ENCODE peak calls at places on chromosomes 3 and 15, in six cellular contexts. H is NB4, N is breast epithelium, P is tibial nerve, B is A549, I is Peyer's patch. M is an unnamed sample.
A peak's percentile ranks its signal among the peaks of the same experiment; 100 is the strongest.

GRCh38 chr3:29759443-29760033 is 478.7 kb downstream of the RBMS3 start:
- DNase-seq in H (no peak), N (no peak), P (no peak), B (no peak), I (no peak), M (no peak)

GRCh38 chr3:144054766-144055165 is 83.1 kb downstream of the DIPK2A start:
- DNase-seq in H (no peak), N (no peak), P (no peak), B (no peak), I (no peak), M (no peak)

GRCh38 chr3:127216415-127217261 is 23.7 kb downstream of the PRR23E start:
- DNase-seq in H (no peak), N (no peak), P (no peak), B (no peak), I (no peak), M (no peak)

GRCh38 chr3:108127301-108127988 is 36.6 kb upstream of the CD47 start:
- DNase-seq in H (peak; percentile 31), N (no peak), P (no peak), B (no peak), I (peak; percentile 75), M (no peak)

GRCh38 chr3:61564405-61565059 is 3.2 kb downstream of the PTPRG start:
- DNase-seq in H (no peak), N (peak; percentile 61), P (peak; percentile 81), B (no peak), I (no peak), M (peak; percentile 82)

GRCh38 chr3:177452487-177452886 is 255.2 kb upstream of the TBL1XR1 start:
- DNase-seq in H (peak; percentile 43), N (peak; percentile 33), P (no peak), B (no peak), I (no peak), M (no peak)

GRCh38 chr3:71584216-71585061 is 911 bp upstream of the FOXP1 start:
- DNase-seq in H (peak; percentile 82), N (peak; percentile 45), P (peak; percentile 49), B (no peak), I (peak; percentile 40), M (peak; percentile 63)

GRCh38 chr3:178291555-178291954 is 244.7 kb upstream of the KCNMB2 start:
- DNase-seq in H (no peak), N (no peak), P (no peak), B (no peak), I (no peak), M (no peak)

GRCh38 chr15:63221346-63221745 is 31.9 kb downstream of the RAB8B start:
- DNase-seq in H (no peak), N (no peak), P (no peak), B (no peak), I (no peak), M (peak; percentile 62)

GRCh38 chr15:30953731-30954378 is 37.6 kb downstream of the MTMR10 start:
- DNase-seq in H (peak; percentile 84), N (no peak), P (no peak), B (peak; percentile 93), I (no peak), M (no peak)

GRCh38 chr15:39227001-39227400 is 353.9 kb upstream of the THBS1 start:
- DNase-seq in H (no peak), N (no peak), P (no peak), B (no peak), I (no peak), M (no peak)

GRCh38 chr3:100492810-100493140 is 356 bp downstream of the TMEM45A start:
- DNase-seq in H (no peak), N (no peak), P (no peak), B (no peak), I (no peak), M (no peak)

GRCh38 chr3:100486808-100487207 is 5.6 kb upstream of the TMEM45A start:
- DNase-seq in H (no peak), N (no peak), P (no peak), B (no peak), I (no peak), M (no peak)

GRCh38 chr3:100496711-100497261 is 4.4 kb downstream of the TMEM45A start:
- DNase-seq in H (no peak), N (no peak), P (no peak), B (no peak), I (no peak), M (no peak)

GRCh38 chr3:100489118-100489517 is 3.3 kb upstream of the TMEM45A start:
- DNase-seq in H (no peak), N (no peak), P (no peak), B (no peak), I (no peak), M (no peak)

DNA sequence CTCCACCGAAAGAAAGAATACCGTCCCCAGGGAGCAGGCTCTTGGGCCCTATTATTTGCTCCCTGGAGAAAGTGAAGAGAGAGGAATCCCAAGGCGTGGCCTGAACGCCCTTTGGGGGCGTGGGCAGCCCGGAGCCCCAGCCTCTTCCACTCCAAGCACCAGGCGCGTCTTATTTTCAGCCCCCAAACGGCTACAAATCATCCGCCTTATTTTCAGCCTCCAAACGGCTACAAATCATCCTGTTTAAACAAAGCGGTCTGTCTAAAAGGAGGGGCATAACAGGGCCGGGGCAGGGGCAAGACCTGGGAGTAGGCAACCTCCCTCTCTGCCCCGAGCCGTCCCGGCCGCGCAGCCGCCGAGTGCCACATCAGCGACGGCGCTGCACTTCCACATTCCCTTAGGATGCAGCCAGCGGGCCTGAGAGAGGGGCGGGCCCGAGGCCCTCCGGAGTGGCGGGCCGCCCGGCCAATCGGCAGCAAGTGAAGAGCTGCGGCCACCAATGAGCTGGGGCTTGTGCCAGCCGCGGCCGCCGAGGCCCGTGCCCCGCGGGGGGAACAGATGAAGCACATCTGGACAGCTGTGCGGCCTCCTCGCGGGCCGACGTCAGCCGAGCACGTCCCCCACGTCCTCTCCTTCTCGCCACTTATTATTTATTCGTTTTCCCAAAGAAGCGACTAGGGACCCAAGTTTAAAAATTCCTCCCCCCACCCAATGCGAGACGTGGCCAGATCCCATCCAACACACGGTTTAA is at the start of gene TMEM45A:
- DNase-seq in H (peak; percentile 87), N (peak; percentile 91), P (peak; percentile 96), B (peak; percentile 95), I (peak; percentile 86), M (peak; percentile 98)
- TF ChIP-seq POLR2A in H (no peak), N (no peak), P (no peak), B (peak; percentile 74), I (peak; percentile 37), M (peak; percentile 90)

GRCh38 chr15:73686781-73687256 is 2.6 kb downstream of the CD276 start:
- DNase-seq in H (peak; percentile 13), N (no peak), P (no peak), B (peak; percentile 19), I (no peak), M (peak; percentile 35)
- H3K4me3 ChIP-seq in H (no peak overlapping the region), N (no peak overlapping the region), P (no peak overlapping the region), B (no peak overlapping the region), I (no peak overlapping the region), M (no peak overlapping the region)

DNA sequence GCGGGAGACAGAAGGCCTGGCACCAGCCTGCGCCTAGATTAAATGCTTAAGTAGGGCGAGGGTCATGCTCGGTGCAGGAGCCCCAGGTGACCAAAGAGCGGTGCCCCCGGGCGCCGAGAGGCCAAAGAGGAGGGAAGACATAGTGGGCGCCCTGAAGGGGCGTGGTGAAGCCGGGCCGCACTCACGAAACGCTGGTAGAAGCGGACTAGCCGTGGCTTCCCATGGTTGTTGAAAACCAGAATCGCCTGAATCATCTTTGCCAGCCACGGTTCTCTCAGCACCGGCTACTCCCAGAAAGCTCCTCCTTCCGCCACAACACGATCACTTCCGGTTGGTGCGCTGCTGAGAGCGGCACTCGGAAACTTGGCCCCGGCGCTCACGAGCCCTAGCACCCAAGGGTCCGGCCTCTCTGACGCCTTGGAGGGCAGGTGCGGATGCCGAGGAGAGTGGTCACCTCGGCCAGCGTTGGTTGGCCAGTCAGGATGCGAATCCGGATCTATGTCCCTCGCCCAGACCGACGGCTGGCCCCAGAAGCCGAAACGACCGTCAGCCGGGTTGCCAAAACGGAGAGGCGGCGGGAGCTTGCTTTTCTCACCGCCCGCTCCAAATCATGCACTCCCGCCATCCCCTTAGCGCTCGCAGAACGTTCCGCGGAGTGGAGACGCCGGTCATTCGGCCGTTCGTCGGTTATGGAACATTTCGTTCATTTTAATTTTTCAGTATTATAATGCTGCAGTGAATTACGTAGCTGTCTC is at the start of gene AP3S2:
- DNase-seq in H (peak; percentile 98), N (peak; percentile 91), P (peak; percentile 88), B (peak; percentile 91), I (peak; percentile 87), M (peak; percentile 91)
- TF ChIP-seq POLR2A in H (peak; percentile 87), N (no peak), P (peak; percentile 50), B (peak; percentile 81), I (peak; percentile 59), M (peak; percentile 86)

GRCh38 chr3:120285508-120285841 is 453 bp upstream of the GPR156 start:
- DNase-seq in H (no peak), N (no peak), P (no peak), B (no peak), I (no peak), M (no peak)
- H3K4me3 ChIP-seq in H (no peak overlapping the region), N (peak overlapping the region; percentile 46), P (peak overlapping the region; percentile 41), B (peak overlapping the region; percentile 64), I (no peak overlapping the region), M (peak overlapping the region; percentile 40)